ENCODE peak calls at places on chromosomes 2 and 18, in ten cellular contexts. L, Y, I, P, E, Z, U, J, D and O are unnamed samples. For H3K9me3, the result is how much of the 10 kb centered on the place peaks cover.

GRCh38 chr18:68676913-68677312 is 38.0 kb downstream of the TMX3 start:
- DNase-seq in L (no peak), Y (no peak), I (no peak), P (peak), E (no peak), Z (no peak), U (no peak), J (no peak), D (no peak), O (no peak)

GRCh38 chr2:53545159-53546055 is 222.2 kb upstream of the CHAC2 start:
- DNase-seq in L (no peak), Y (no peak), I (no peak), P (no peak), E (no peak), Z (no peak), U (no peak), J (no peak), D (no peak), O (no peak)

GRCh38 chr2:74572178-74572925 is 17.8 kb downstream of the DOK1 start:
- DNase-seq in L (no peak), Y (no peak), I (no peak), P (no peak), E (no peak), Z (no peak), U (no peak), J (no peak), D (no peak), O (no peak)

GRCh38 chr2:207239222-207239674 is 73.5 kb upstream of the KLF7 start:
- DNase-seq in L (no peak), Y (peak), I (peak), P (peak), E (peak), Z (peak), U (peak), J (peak), D (no peak), O (peak)

GRCh38 chr2:128271891-128272585 is 46.6 kb downstream of the HS6ST1 start:
- DNase-seq in L (peak), Y (no peak), I (no peak), P (no peak), E (no peak), Z (no peak), U (no peak), J (peak), D (peak), O (no peak)

GRCh38 chr2:201546576-201546975 is 95.0 kb downstream of the STRADB start:
- DNase-seq in L (no peak), Y (no peak), I (no peak), P (peak), E (no peak), Z (no peak), U (no peak), J (no peak), D (no peak), O (peak)

GRCh38 chr2:130251520-130251864 is 53.3 kb upstream of the TUBA3E start:
- DNase-seq in L (no peak), Y (no peak), I (no peak), P (peak), E (no peak), Z (no peak), U (no peak), J (no peak), D (no peak), O (no peak)

GRCh38 chr2:136347976-136348375 is 230.0 kb upstream of the CXCR4 start:
- DNase-seq in L (no peak), Y (no peak), I (no peak), P (no peak), E (no peak), Z (no peak), U (no peak), J (no peak), D (no peak), O (no peak)

GRCh38 chr2:163733301-163733938 is 2.4 kb downstream of the FIGN start:
- DNase-seq in L (no peak), Y (peak), I (no peak), P (no peak), E (no peak), Z (no peak), U (no peak), J (no peak), D (no peak), O (no peak)

GRCh38 chr2:31256611-31257382 is 22.8 kb downstream of the EHD3 start:
- DNase-seq in L (no peak), Y (no peak), I (no peak), P (no peak), E (no peak), Z (no peak), U (no peak), J (no peak), D (no peak), O (no peak)

GRCh38 chr2:27566628-27567027 is 16.2 kb upstream of the ZNF512 start:
- DNase-seq in L (no peak), Y (no peak), I (no peak), P (peak), E (peak), Z (no peak), U (no peak), J (no peak), D (no peak), O (no peak)

GRCh38 chr2:30177861-30178465 is 31.2 kb downstream of the YPEL5 start:
- DNase-seq in L (no peak), Y (no peak), I (no peak), P (no peak), E (no peak), Z (peak), U (no peak), J (no peak), D (no peak), O (no peak)

GRCh38 chr18:60092073-60092472 is 192.3 kb downstream of the PMAIP1 start:
- DNase-seq in L (no peak), Y (no peak), I (no peak), P (peak), E (no peak), Z (no peak), U (no peak), J (no peak), D (no peak), O (no peak)

GRCh38 chr2:119108186-119108585 is 50.4 kb downstream of the C1QL2 start:
- DNase-seq in L (no peak), Y (no peak), I (no peak), P (no peak), E (no peak), Z (no peak), U (peak), J (no peak), D (no peak), O (no peak)

GRCh38 chr18:49052891-49053644 is 102.3 kb upstream of the SMAD7 start:
- DNase-seq in L (no peak), Y (no peak), I (peak), P (peak), E (no peak), Z (no peak), U (no peak), J (no peak), D (no peak), O (peak)

GRCh38 chr2:20148841-20149702 is 75.9 kb downstream of the SDC1 start:
- DNase-seq in L (peak), Y (no peak), I (no peak), P (peak), E (peak), Z (no peak), U (no peak), J (no peak), D (no peak), O (no peak)

GRCh38 chr2:13413989-13414388 is 697.3 kb downstream of the TRIB2 start:
- DNase-seq in L (no peak), Y (no peak), I (no peak), P (no peak), E (no peak), Z (no peak), U (no peak), J (no peak), D (no peak), O (no peak)
- H3K9me3 ChIP-seq in L (under half), Y (under half), I (under half), P (under half), E (under half), Z (under half), U (under half), J (under half), D (under half), O (under half)

GRCh38 chr2:43057026-43057741 is 169.2 kb downstream of the ZFP36L2 start:
- DNase-seq in L (no peak), Y (peak), I (peak), P (no peak), E (no peak), Z (no peak), U (no peak), J (no peak), D (no peak), O (no peak)

GRCh38 chr2:43060435-43061016 is 165.9 kb downstream of the ZFP36L2 start:
- DNase-seq in L (no peak), Y (peak), I (no peak), P (no peak), E (no peak), Z (no peak), U (no peak), J (no peak), D (no peak), O (no peak)

GRCh38 chr2:43058761-43059160 is 167.6 kb downstream of the ZFP36L2 start:
- DNase-seq in L (no peak), Y (peak), I (no peak), P (no peak), E (no peak), Z (no peak), U (no peak), J (no peak), D (no peak), O (no peak)

GRCh38 chr2:43057742-43058706 is 168.4 kb downstream of the ZFP36L2 start:
- DNase-seq in L (no peak), Y (peak), I (no peak), P (no peak), E (no peak), Z (no peak), U (no peak), J (no peak), D (no peak), O (no peak)

DNA sequence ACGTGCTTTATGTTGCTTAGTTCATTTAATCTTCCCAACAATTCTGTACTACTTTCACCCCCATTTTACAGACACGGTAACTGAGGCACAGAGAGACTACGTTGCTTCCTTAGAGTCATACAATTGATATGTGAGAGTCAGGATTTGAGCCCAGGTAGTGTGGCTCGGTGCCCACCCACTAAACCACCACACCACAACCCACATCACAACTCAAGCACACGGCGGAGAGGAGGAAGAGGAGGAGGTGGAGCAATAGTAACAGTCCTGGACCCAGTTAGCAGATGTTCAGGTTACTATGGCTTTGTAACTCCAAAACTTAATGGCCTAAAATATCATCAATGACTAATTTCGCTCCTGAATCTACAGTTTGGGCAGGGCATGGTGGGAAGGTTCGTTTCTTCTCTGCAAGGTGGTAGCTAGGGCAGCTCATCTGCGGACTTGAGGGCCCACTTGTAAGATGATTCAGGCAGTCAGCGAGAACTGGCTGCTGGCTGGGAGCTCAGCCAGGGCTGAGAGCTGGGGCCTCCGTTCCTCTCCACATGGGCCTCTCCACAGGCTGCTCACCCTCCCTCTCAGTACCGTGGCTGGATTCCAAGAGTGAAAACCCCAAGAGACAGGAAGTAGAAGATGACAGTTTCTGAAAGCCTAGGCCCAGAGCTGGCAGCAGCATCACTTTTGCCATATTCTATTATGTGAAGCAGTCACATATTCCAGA is 167.1 kb downstream of the ZFP36L2 start:
- DNase-seq in L (no peak), Y (peak), I (peak), P (peak), E (peak), Z (peak), U (peak), J (peak), D (peak), O (peak)
- H3K27ac ChIP-seq in L (no peak), Y (peak), I (no peak), P (peak), E (no peak), Z (peak), U (peak), J (no peak), D (no peak), O (peak)

DNA sequence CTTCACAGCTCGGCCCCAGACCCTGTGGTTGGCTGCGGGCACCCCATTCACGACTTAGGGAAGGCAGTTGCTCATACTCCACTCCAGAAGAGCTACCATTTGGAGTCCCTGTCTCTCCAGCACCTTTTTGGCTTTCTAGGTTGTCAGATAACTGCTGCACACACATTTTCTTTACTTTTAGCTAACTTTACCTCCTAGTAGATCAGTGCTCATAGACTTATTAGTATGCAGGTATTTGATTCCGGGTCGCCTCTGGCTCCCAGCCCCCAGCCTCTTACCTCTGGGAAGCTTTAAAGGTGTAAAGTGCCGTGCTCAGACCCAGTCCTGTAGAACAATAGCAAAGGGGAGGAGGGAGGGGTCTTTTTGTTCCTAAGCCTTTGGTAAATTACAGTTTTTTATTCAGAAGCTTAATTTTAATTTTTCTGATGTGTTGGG is 102.9 kb downstream of the SPTBN1 start:
- DNase-seq in L (no peak), Y (no peak), I (no peak), P (no peak), E (no peak), Z (no peak), U (no peak), J (no peak), D (no peak), O (no peak)
- TF ChIP-seq CTCF in L (no peak), Y (no peak), I (no peak), P (no peak), E (no peak), Z (no peak), U (no peak), J (no peak), D (no peak), O (no peak)

GRCh38 chr2:230878599-230878965 is 13.8 kb downstream of the ITM2C start:
- DNase-seq in L (peak), Y (no peak), I (no peak), P (no peak), E (no peak), Z (no peak), U (no peak), J (no peak), D (peak), O (no peak)

GRCh38 chr2:230885467-230886130 is 20.9 kb downstream of the ITM2C start:
- DNase-seq in L (peak), Y (no peak), I (no peak), P (peak), E (no peak), Z (no peak), U (no peak), J (no peak), D (no peak), O (peak)

GRCh38 chr2:230879271-230879882 is 14.6 kb downstream of the ITM2C start:
- DNase-seq in L (peak), Y (no peak), I (no peak), P (no peak), E (no peak), Z (no peak), U (no peak), J (no peak), D (no peak), O (no peak)

GRCh38 chr2:230879891-230880290 is 15.1 kb downstream of the ITM2C start:
- DNase-seq in L (peak), Y (no peak), I (no peak), P (no peak), E (no peak), Z (no peak), U (no peak), J (no peak), D (no peak), O (no peak)

GRCh38 chr2:230881840-230882239 is 17.1 kb downstream of the ITM2C start:
- DNase-seq in L (peak), Y (no peak), I (no peak), P (no peak), E (no peak), Z (no peak), U (no peak), J (no peak), D (no peak), O (no peak)
- H3K9me3 ChIP-seq in L (under half), Y (under half), I (under half), P (under half), E (under half), Z (under half), U (under half), J (under half), D (under half), O (under half)

GRCh38 chr2:15593327-15593705 is 1.6 kb downstream of the DDX1 start:
- DNase-seq in L (no peak), Y (no peak), I (no peak), P (no peak), E (no peak), Z (no peak), U (no peak), J (no peak), D (no peak), O (no peak)
- H3K27ac ChIP-seq in L (no peak), Y (no peak), I (no peak), P (no peak), E (no peak), Z (no peak), U (no peak), J (no peak), D (no peak), O (no peak)